ENCODE peak calls at places on chromosomes 2 and 18, in six cellular contexts. J, R, E, M, U and Y are unnamed samples.

GRCh38 chr2:98806266-98806697 is 75.3 kb upstream of the MGAT4A start:
- DNase-seq in J (no peak), R (no peak), E (no peak), M (no peak), U (no peak), Y (no peak)

GRCh38 chr2:62206024-62206423 is 10.1 kb downstream of the B3GNT2 start:
- DNase-seq in J (no peak), R (no peak), E (no peak), M (no peak), U (no peak), Y (no peak)

GRCh38 chr2:134228493-134228903 is 25.4 kb upstream of the MGAT5 start:
- DNase-seq in J (no peak), R (peak; percentile 76), E (no peak), M (no peak), U (no peak), Y (no peak)

GRCh38 chr2:233439191-233439590 is 84.9 kb downstream of the DGKD start:
- DNase-seq in J (no peak), R (no peak), E (no peak), M (no peak), U (no peak), Y (no peak)

GRCh38 chr2:205706769-205707375 is 24.6 kb downstream of the NRP2 start:
- DNase-seq in J (no peak), R (peak; percentile 39), E (peak; percentile 97), M (peak; percentile 97), U (no peak), Y (no peak)

GRCh38 chr2:126788652-126789051 is 110.0 kb upstream of the TEX51 start:
- DNase-seq in J (no peak), R (no peak), E (no peak), M (no peak), U (no peak), Y (no peak)

GRCh38 chr2:149489452-149489851 is 98.1 kb downstream of the MMADHC start:
- DNase-seq in J (no peak), R (no peak), E (no peak), M (no peak), U (peak; percentile 65), Y (no peak)

GRCh38 chr2:111704246-111704645 is 179.7 kb downstream of the ANAPC1 start:
- DNase-seq in J (no peak), R (peak; percentile 13), E (peak; percentile 75), M (peak; percentile 78), U (no peak), Y (no peak)

GRCh38 chr18:61274561-61274960 is 58.7 kb upstream of the CDH20 start:
- DNase-seq in J (no peak), R (no peak), E (no peak), M (no peak), U (no peak), Y (no peak)

GRCh38 chr2:1599301-1600085 is 144.8 kb downstream of the PXDN start:
- DNase-seq in J (no peak), R (no peak), E (no peak), M (no peak), U (no peak), Y (no peak)

GRCh38 chr2:233129351-233129978 is 69.3 kb downstream of the INPP5D start:
- DNase-seq in J (peak; percentile 31), R (peak; percentile 31), E (no peak), M (no peak), U (peak; percentile 78), Y (no peak)

GRCh38 chr2:36530983-36531354 is 67.0 kb downstream of the FEZ2 start:
- DNase-seq in J (no peak), R (no peak), E (peak; percentile 57), M (peak; percentile 74), U (no peak), Y (no peak)

GRCh38 chr2:220847587-220847986 is 724.5 kb downstream of the EPHA4 start:
- DNase-seq in J (no peak), R (no peak), E (peak; percentile 93), M (peak; percentile 49), U (no peak), Y (no peak)

GRCh38 chr2:172489682-172490081 is 62.3 kb downstream of the ITGA6 start:
- DNase-seq in J (no peak), R (no peak), E (peak; percentile 30), M (no peak), U (no peak), Y (no peak)

GRCh38 chr2:153388246-153388645 is 90.3 kb downstream of the RPRM start:
- DNase-seq in J (no peak), R (peak; percentile 44), E (no peak), M (no peak), U (no peak), Y (no peak)

GRCh38 chr18:3177902-3178687 is 41.7 kb downstream of the MYOM1 start:
- DNase-seq in J (no peak), R (peak; percentile 60), E (peak; percentile 19), M (no peak), U (no peak), Y (no peak)

GRCh38 chr2:213934560-213934959 is 476.3 kb upstream of the VWC2L start:
- DNase-seq in J (no peak), R (peak; percentile 52), E (peak; percentile 2), M (peak; percentile 10), U (no peak), Y (no peak)

GRCh38 chr2:104582471-104582870 is 271.4 kb upstream of the POU3F3 start:
- DNase-seq in J (no peak), R (no peak), E (no peak), M (no peak), U (no peak), Y (no peak)

GRCh38 chr18:48313803-48314202 is 95.4 kb downstream of the ZBTB7C start:
- DNase-seq in J (no peak), R (no peak), E (no peak), M (no peak), U (no peak), Y (no peak)
- H2BK5ac ChIP-seq in J (no peak overlapping the region), R (no peak overlapping the region), E (no peak overlapping the region), M (no peak overlapping the region), U (no peak overlapping the region), Y (no peak overlapping the region)

GRCh38 chr2:191212119-191212518 is 33.1 kb upstream of the MYO1B start:
- DNase-seq in J (no peak), R (no peak), E (no peak), M (no peak), U (no peak), Y (no peak)
- H3K9ac ChIP-seq in J (no peak overlapping the region), R (no peak overlapping the region), E (no peak overlapping the region), M (no peak overlapping the region), U (no peak overlapping the region), Y (no peak overlapping the region)

DNA sequence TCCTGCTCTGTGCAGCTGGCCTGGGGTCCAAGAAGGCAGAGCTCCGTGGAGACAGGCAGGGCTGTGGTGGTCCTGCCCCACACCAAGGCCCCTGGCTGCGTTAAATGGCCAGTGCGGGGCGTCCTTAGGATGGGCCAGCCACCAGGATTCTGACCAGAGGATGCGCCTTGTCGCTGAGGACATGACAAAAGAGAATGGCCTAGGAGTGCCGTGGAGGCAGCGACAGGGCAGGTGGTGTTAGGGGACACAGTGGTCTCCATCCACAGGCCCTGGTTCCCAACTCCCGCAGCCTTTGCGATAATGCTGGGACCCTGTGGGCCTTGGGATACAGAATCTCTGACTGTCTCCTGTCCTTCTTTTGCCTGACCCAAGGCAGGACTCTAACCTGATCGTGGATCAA is 251.7 kb upstream of the SALL3 start:
- DNase-seq in J (no peak), R (no peak), E (no peak), M (no peak), U (peak; percentile 10), Y (no peak)
- H4K91ac ChIP-seq in J (no peak overlapping the region), R (no peak overlapping the region), E (no peak overlapping the region), M (no peak overlapping the region), U (no peak overlapping the region), Y (no peak overlapping the region)

DNA sequence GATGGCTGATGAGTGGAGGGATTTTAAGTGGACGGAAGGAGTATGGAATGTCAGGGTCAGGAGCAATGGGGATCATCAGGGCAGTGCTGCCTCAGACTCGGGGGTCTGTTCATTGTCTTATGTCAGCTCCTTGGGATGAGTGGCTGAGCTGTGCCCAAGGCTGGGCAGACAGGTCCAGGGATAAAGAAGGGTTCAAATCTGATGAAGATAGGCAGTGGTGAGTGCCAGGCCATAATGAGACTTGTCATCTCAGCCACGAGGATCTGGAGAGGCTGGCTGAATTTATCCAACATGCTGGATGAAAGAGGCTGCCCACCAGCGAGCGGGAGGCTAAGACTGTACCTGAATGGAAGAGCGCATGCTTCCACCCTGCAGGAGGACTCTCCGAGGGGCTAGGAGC is 46.3 kb upstream of the APCDD1 start:
- DNase-seq in J (no peak), R (no peak), E (no peak), M (no peak), U (no peak), Y (no peak)
- H2BK5ac ChIP-seq in J (no peak overlapping the region), R (no peak overlapping the region), E (no peak overlapping the region), M (no peak overlapping the region), U (no peak overlapping the region), Y (no peak overlapping the region)

GRCh38 chr2:230412369-230412706 is 3.7 kb upstream of the SP100 start:
- DNase-seq in J (no peak), R (no peak), E (no peak), M (no peak), U (no peak), Y (no peak)
- H3K9ac ChIP-seq in J (no peak overlapping the region), R (no peak overlapping the region), E (peak overlapping the region; percentile 81), M (peak overlapping the region; percentile 97), U (no peak overlapping the region), Y (no peak overlapping the region)

GRCh38 chr2:68824831-68825230 is 46.4 kb downstream of the BMP10 start:
- DNase-seq in J (no peak), R (no peak), E (peak; percentile 71), M (no peak), U (no peak), Y (no peak)
- H4K91ac ChIP-seq in J (no peak overlapping the region), R (no peak overlapping the region), E (peak overlapping the region; percentile 74), M (no peak overlapping the region), U (no peak overlapping the region), Y (no peak overlapping the region)

GRCh38 chr18:6746386-6746960 is 17.0 kb downstream of the ARHGAP28 start:
- DNase-seq in J (no peak), R (no peak), E (peak; percentile 51), M (peak; percentile 59), U (no peak), Y (no peak)

GRCh38 chr18:6743988-6744387 is 14.5 kb downstream of the ARHGAP28 start:
- DNase-seq in J (no peak), R (no peak), E (no peak), M (no peak), U (no peak), Y (no peak)

GRCh38 chr18:6747646-6748045 is 18.1 kb downstream of the ARHGAP28 start:
- DNase-seq in J (no peak), R (no peak), E (peak; percentile 97), M (peak; percentile 90), U (no peak), Y (no peak)

GRCh38 chr18:6744816-6745455 is 15.4 kb downstream of the ARHGAP28 start:
- DNase-seq in J (no peak), R (peak; percentile 21), E (peak; percentile 30), M (no peak), U (no peak), Y (no peak)

DNA sequence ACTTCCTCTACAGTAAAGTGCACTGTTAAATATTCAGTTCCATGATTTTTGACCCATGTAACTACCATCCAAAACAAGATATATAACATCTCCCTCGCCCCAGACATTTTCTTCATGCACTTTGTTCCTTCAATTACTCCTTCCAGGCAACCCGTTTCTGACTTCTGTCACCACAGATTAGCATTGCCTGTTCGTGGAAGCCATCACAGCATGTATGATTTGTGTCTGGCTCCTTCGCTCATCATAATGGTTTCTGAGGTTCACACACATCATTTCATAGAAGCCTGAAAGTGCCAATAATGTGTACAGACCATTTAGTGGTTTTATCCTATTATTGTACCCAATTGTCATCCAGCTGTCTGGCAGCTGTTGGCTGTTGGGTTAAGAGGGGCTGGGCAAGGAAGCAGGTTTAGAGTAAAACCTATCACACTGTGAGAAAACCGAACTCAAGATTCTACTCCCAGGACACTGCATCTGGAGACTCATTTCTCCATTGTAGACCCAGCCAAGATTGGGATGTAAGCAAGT is 16.1 kb downstream of the ARHGAP28 start:
- DNase-seq in J (no peak), R (no peak), E (no peak), M (no peak), U (no peak), Y (no peak)
- H2BK5ac ChIP-seq in J (no peak overlapping the region), R (peak overlapping the region; percentile 14), E (no peak overlapping the region), M (no peak overlapping the region), U (no peak overlapping the region), Y (no peak overlapping the region)